ENCODE peak calls at places on chromosomes 16 and 17, in four cellular contexts. X is activated CD4-positive, alpha-beta T cell treated with anti-CD3 and anti-CD28 coated beads for 24 hours; C is mesothelial cell of epicardium; L is GM18507. B is an unnamed sample.

GRCh38 chr16:89322381-89323119 is 105.0 kb downstream of the ZNF778 start:
- DNase-seq in X (no peak), C (no peak), L (no peak), B (no peak)

GRCh38 chr16:10971560-10971961 is 27.2 kb downstream of the CLEC16A start:
- DNase-seq in X (peak), C (no peak), L (no peak), B (no peak)

GRCh38 chr17:29180051-29180787 is at the start of gene MYO18A:
- DNase-seq in X (peak), C (peak), L (peak), B (peak)

GRCh38 chr17:29289852-29290251 is 4.1 kb downstream of the NUFIP2 start:
- DNase-seq in X (no peak), C (no peak), L (no peak), B (no peak)

GRCh38 chr17:74245145-74245817 is 28.8 kb upstream of the DNAI2 start:
- DNase-seq in X (no peak), C (no peak), L (no peak), B (no peak)

GRCh38 chr17:37446027-37446426 is 39.3 kb downstream of the TADA2A start:
- DNase-seq in X (no peak), C (no peak), L (no peak), B (no peak)

GRCh38 chr16:86515780-86516617 is 5.7 kb downstream of the FOXF1 start:
- DNase-seq in X (no peak), C (no peak), L (no peak), B (no peak)

GRCh38 chr16:23061669-23062068 is 87.6 kb downstream of the USP31 start:
- DNase-seq in X (no peak), C (no peak), L (no peak), B (no peak)

GRCh38 chr17:60087882-60088669 is 9.4 kb upstream of the HEATR6 start:
- DNase-seq in X (no peak), C (no peak), L (no peak), B (no peak)

GRCh38 chr17:49343273-49343672 is 18.8 kb downstream of the ZNF652 start:
- DNase-seq in X (no peak), C (no peak), L (no peak), B (no peak)

GRCh38 chr17:31488982-31489294 is 97.5 kb downstream of the RAB11FIP4 start:
- DNase-seq in X (no peak), C (no peak), L (no peak), B (no peak)

GRCh38 chr16:86270696-86271095 is 239.6 kb upstream of the FOXF1 start:
- DNase-seq in X (no peak), C (no peak), L (no peak), B (no peak)

GRCh38 chr17:13874134-13874533 is 195.2 kb upstream of the COX10 start:
- DNase-seq in X (no peak), C (no peak), L (no peak), B (no peak)

GRCh38 chr17:80923211-80924110 is 68.2 kb upstream of the CHMP6 start:
- DNase-seq in X (no peak), C (no peak), L (no peak), B (no peak)

GRCh38 chr17:74180336-74180735 is 23.1 kb upstream of the RPL38 start:
- DNase-seq in X (no peak), C (no peak), L (no peak), B (no peak)

GRCh38 chr17:28426081-28426519 is 20.1 kb upstream of the SLC46A1 start:
- DNase-seq in X (no peak), C (no peak), L (no peak), B (no peak)

GRCh38 chr16:7086842-7087616 is 245.6 kb upstream of the RBFOX1 start:
- DNase-seq in X (no peak), C (peak), L (no peak), B (no peak)

GRCh38 chr17:36657763-36658490 is 56.5 kb downstream of the MRM1 start:
- DNase-seq in X (no peak), C (no peak), L (no peak), B (peak)

GRCh38 chr17:41885733-41886132 is 20.5 kb upstream of the KLHL11 start:
- DNase-seq in X (no peak), C (no peak), L (no peak), B (no peak)

GRCh38 chr16:24975428-24975889 is 39.7 kb downstream of the ARHGAP17 start:
- DNase-seq in X (no peak), C (no peak), L (no peak), B (no peak)

GRCh38 chr17:61532818-61533217 is 58.2 kb downstream of the NACA2 start:
- DNase-seq in X (no peak), C (no peak), L (no peak), B (no peak)

GRCh38 chr16:24853830-24854229 is 8.1 kb downstream of the SLC5A11 start:
- DNase-seq in X (no peak), C (no peak), L (no peak), B (no peak)

GRCh38 chr17:74888440-74888839 is 5.0 kb downstream of the FADS6 start:
- DNase-seq in X (no peak), C (no peak), L (no peak), B (no peak)

GRCh38 chr17:2736956-2737355 is 12.5 kb downstream of the CCDC92B start:
- DNase-seq in X (no peak), C (no peak), L (no peak), B (no peak)

GRCh38 chr16:21150375-21151001 is at the start of gene DNAH3:
- DNase-seq in X (no peak), C (no peak), L (no peak), B (no peak)

B was measured in GM12891.